ENCODE peak calls at places on chromosome 14, in four cellular contexts. Z is sigmoid colon, M is cardiac muscle cell, N is tibial nerve. T is an unnamed sample.
A peak's percentile ranks its signal among the peaks of the same experiment; 100 is the strongest.

GRCh38 chr14:25537846-25538455 is 488.0 kb upstream of the STXBP6 start:
- DNase-seq in M (peak; percentile 57), N (no peak), Z (no peak), T (no peak)

GRCh38 chr14:37598085-37598972 is 2.9 kb downstream of the TTC6 start:
- DNase-seq in N (no peak), M (no peak), Z (no peak), T (no peak)

GRCh38 chr14:101705733-101706508 is 55.6 kb upstream of the PPP2R5C start:
- DNase-seq in M (peak; percentile 39), N (peak; percentile 28), Z (peak; percentile 82), T (peak; percentile 73)

GRCh38 chr14:95690815-95691214 is 4.6 kb downstream of the TCL1B start:
- DNase-seq in Z (no peak), M (no peak), N (no peak), T (no peak)

GRCh38 chr14:85731198-85731597 is 201.3 kb downstream of the FLRT2 start:
- DNase-seq in N (peak; percentile 67), Z (no peak), M (no peak), T (no peak)

GRCh38 chr14:67526181-67526580 is 6.9 kb upstream of the PLEKHH1 start:
- DNase-seq in M (no peak), N (no peak), Z (no peak), T (no peak)

GRCh38 chr14:62138593-62138992 is 376.4 kb downstream of the SNAPC1 start:
- DNase-seq in M (peak; percentile 10), N (no peak), Z (no peak), T (no peak)

GRCh38 chr14:64391113-64391725 is 3.1 kb downstream of the MTHFD1 start:
- DNase-seq in M (no peak), Z (no peak), N (no peak), T (no peak)

GRCh38 chr14:75258079-75258802 is 20.4 kb upstream of the FOS start:
- DNase-seq in M (no peak), N (peak; percentile 73), Z (peak; percentile 91), T (no peak)

GRCh38 chr14:60590907-60591510 is 58.3 kb downstream of the SIX1 start:
- DNase-seq in Z (no peak), M (no peak), N (no peak), T (no peak)

GRCh38 chr14:99273724-99274345 is 1.8 kb upstream of the BCL11B start:
- DNase-seq in M (no peak), N (no peak), Z (no peak), T (peak; percentile 18)

GRCh38 chr14:55697358-55697985 is 117.5 kb downstream of the KTN1 start:
- DNase-seq in N (no peak), Z (no peak), M (peak; percentile 17), T (no peak)

GRCh38 chr14:73491256-73491976 is 683 bp downstream of the RIOX1 start:
- DNase-seq in N (peak; percentile 32), M (peak; percentile 75), Z (peak; percentile 83), T (peak; percentile 61)

GRCh38 chr14:99035712-99036593 is 236.0 kb downstream of the BCL11B start:
- DNase-seq in N (peak; percentile 75), M (peak; percentile 73), Z (peak; percentile 94), T (no peak)

GRCh38 chr14:58272589-58273372 is 25.6 kb upstream of the ARID4A start:
- DNase-seq in M (no peak), N (no peak), Z (no peak), T (no peak)

GRCh38 chr14:47959753-47960152 is 284.3 kb upstream of the MDGA2 start:
- DNase-seq in N (no peak), Z (no peak), M (no peak), T (no peak)

GRCh38 chr14:33237102-33237501 is 298.4 kb downstream of the NPAS3 start:
- DNase-seq in M (no peak), Z (no peak), N (no peak), T (no peak)

GRCh38 chr14:99198746-99199145 is 73.3 kb downstream of the BCL11B start:
- DNase-seq in N (no peak), Z (no peak), M (no peak), T (no peak)

GRCh38 chr14:82419933-82420332 is 886.3 kb upstream of the SEL1L start:
- DNase-seq in Z (no peak), N (no peak), M (peak; percentile 25), T (no peak)

GRCh38 chr14:22508150-22508457 is 80.9 kb downstream of the DAD1 start:
- DNase-seq in M (no peak), N (no peak), Z (no peak), T (no peak)

GRCh38 chr14:34539407-34540180 is at the start of gene EAPP:
- DNase-seq in Z (peak; percentile 99), M (peak; percentile 98), N (peak; percentile 94), T (peak; percentile 91)

GRCh38 chr14:85172889-85173458 is 357.0 kb upstream of the FLRT2 start:
- DNase-seq in N (no peak), M (no peak), Z (no peak), T (no peak)

GRCh38 chr14:102500190-102500661 is 9.3 kb downstream of the ANKRD9 start:
- DNase-seq in Z (peak; percentile 93), M (no peak), N (peak; percentile 65), T (no peak)

GRCh38 chr14:55814064-55814463 is 234.1 kb downstream of the KTN1 start:
- DNase-seq in N (no peak), Z (no peak), M (no peak), T (no peak)

GRCh38 chr14:94971750-94972149 is 185.6 kb downstream of the DICER1 start:
- DNase-seq in M (no peak), N (peak; percentile 64), Z (peak; percentile 91), T (no peak)

GRCh38 chr14:66228267-66228970 is 257.8 kb upstream of the CCDC196 start:
- DNase-seq in Z (no peak), M (no peak), N (no peak), T (no peak)

GRCh38 chr14:68016243-68016914 is 196.8 kb downstream of the RAD51B start:
- DNase-seq in M (no peak), Z (no peak), N (no peak), T (no peak)

GRCh38 chr14:101473795-101474562 is 87.3 kb upstream of the DIO3 start:
- DNase-seq in N (no peak), M (no peak), Z (peak; percentile 49), T (no peak)

GRCh38 chr14:68792830-68793733 is at the start of gene ZFP36L1:
- DNase-seq in M (peak; percentile 92), N (peak; percentile 93), Z (peak; percentile 98), T (peak; percentile 95)

DNA sequence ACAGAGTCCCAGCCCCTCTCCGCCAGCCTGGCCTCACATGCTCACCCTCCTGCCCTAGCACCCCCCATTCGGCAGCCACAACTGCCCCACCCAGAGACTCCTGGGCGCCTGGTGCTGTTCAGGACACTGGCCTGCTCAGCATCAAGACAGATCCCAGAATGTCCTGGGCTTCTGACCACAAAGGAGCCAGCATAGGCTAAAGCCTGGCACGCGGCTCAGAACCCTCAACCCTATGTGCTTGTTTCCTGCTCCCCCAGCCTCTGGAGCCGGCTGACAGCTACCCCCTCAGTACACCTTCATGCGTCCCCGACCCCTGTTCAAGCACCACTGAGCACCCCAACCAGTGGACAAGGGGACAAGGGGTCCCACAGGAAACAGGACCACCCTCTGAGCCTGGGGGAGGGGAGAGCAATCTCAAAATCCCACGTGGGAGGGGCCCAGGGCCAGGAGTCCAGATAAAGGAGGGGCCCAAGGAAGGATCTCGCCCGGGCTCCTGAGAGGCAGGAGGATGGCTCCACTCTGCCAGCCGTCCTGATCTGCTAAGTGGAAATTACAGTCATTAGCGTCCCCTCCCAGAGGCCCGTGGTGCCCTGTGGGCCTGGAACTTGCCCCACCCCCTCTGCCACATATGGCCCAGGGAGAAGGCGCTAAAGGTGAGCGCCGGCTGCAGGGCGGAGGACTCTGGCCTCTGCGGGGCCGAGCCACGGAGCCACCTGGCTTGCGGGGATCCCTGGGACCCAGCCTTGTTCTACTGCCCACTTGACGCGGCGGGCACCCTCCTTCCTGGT is 27.1 kb upstream of the GPR132 start:
- DNase-seq in Z (peak; percentile 84), M (peak; percentile 21), N (no peak), T (no peak)
- H3K4me3 ChIP-seq in Z (peak overlapping the region; percentile 83), M (no peak overlapping the region), N (peak overlapping the region; percentile 85), T (peak overlapping the region; percentile 44)

DNA sequence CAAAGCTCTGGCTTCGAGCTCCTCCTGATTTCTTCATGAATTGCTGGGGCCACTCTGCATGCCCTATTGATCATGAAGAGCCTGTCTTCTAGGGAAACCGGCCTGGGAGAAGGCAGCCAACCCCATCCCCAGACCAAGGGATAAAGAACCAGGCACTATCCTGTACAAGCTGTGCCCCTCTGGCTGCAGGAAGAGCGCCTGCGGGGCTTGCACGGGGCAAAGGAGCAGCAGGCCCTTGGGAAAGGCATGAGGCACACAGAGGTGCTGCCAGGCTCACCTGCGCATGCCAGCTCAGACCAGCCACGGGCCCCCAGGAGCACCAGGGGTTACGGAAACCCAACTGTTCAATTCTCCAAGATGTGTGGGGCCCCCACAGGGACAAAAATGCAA is 2.1 kb downstream of the ITPK1 start:
- DNase-seq in N (no peak), Z (no peak), M (no peak), T (no peak)
- H3K4me3 ChIP-seq in N (peak overlapping the region; percentile 92), Z (peak overlapping the region; percentile 82), M (peak overlapping the region; percentile 69), T (no peak overlapping the region)

DNA sequence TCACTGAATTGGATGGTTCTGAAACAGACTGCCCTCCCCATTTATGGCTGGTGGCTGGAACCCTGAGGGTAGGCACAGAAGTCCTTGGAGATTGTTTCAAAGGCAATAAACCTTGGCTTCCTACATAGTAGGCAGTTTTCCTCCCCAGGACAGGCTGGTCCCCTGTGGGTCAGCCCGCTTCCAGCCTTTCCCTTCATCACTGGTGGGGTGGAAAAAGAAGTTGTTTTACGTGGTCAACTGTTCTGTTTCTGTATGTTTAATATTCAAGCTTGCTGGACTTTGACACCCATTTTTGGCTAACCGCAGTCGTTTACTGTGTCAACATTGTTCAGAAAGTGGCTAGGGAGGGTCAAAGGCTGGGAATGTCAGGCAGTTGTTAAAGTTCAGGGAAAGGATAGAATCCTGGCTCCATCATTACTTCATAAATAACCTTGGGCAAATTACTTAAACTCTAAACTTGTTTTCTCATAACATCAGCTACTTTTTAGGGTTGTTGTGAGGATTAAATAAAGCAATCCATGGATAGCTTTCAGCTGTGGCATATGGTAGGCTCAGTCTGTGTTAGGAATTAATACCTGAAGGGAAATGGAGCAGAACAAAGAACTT is 2.4 kb downstream of the KLHDC2 start:
- DNase-seq in N (no peak), Z (no peak), M (no peak), T (no peak)
- H3K4me3 ChIP-seq in N (peak overlapping the region; percentile 96), Z (no peak overlapping the region), M (no peak overlapping the region), T (no peak overlapping the region)

GRCh38 chr14:76354310-76354709 is 21.6 kb upstream of the ESRRB start:
- DNase-seq in M (no peak), N (no peak), Z (no peak), T (no peak)

GRCh38 chr14:76349993-76350392 is 25.9 kb upstream of the ESRRB start:
- DNase-seq in N (no peak), M (no peak), Z (no peak), T (no peak)

GRCh38 chr14:76351941-76352340 is 24.0 kb upstream of the ESRRB start:
- DNase-seq in Z (no peak), N (no peak), M (no peak), T (no peak)

GRCh38 chr14:76350671-76351070 is 25.3 kb upstream of the ESRRB start:
- DNase-seq in M (no peak), Z (no peak), N (no peak), T (no peak)

DNA sequence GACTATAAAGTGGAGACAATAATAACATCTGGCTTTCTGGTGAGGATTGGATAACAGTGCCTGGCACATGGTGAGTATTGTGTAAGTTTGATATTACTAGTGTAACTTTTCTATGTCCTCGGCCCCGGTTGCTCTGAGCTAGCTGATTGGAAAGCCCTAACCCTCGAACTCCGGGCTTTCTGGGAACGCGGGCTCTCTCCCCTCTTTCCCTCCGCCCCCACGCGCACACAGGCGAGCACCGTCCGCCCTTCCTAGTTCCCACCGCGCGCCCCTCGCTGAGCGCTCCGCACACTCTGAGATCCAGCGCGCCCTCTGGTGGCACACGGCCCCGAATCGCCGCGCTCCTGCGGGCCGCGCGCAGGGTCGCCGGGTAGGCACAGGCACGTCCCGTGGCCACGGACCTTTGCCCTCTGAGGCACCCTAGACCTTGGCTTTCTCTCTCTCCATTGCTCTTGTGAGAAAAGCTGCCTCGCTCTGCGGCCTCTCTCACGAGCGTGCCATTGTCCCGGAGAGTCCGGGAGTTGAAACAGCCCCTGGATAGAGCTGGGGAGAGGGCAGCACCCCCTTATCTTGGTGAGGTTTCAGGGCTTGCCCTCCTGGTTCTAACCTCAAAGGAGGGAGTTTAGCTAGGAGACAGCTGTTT is 23.2 kb upstream of the ESRRB start:
- DNase-seq in N (peak; percentile 42), M (peak; percentile 89), Z (no peak), T (peak; percentile 24)
- H3K4me3 ChIP-seq in N (peak overlapping the region; percentile 40), M (no peak overlapping the region), Z (peak overlapping the region; percentile 30), T (no peak overlapping the region)